ENCODE peak calls at places on chromosomes 6 and 20, in six cellular contexts. I, A, W, S, Y and V are unnamed samples.
A peak's percentile ranks its signal among the peaks of the same experiment; 100 is the strongest.

GRCh38 chr6:36177166-36177565 is 19.4 kb upstream of the BRPF3 start:
- DNase-seq in Y (no peak), W (no peak), A (no peak), I (no peak), S (no peak), V (no peak)

GRCh38 chr20:60960500-60960899 is 291.6 kb upstream of the CDH4 start:
- DNase-seq in I (no peak), W (no peak), Y (no peak), A (no peak), S (no peak), V (no peak)

GRCh38 chr20:16061394-16061793 is 511.9 kb downstream of the KIF16B start:
- DNase-seq in W (no peak), S (no peak), A (no peak), I (no peak), Y (no peak), V (no peak)

GRCh38 chr20:7540923-7541322 is 399.3 kb downstream of the HAO1 start:
- DNase-seq in S (no peak), I (no peak), A (no peak), Y (no peak), W (peak; percentile 28), V (no peak)

GRCh38 chr20:17807670-17808069 is 107.9 kb downstream of the BANF2 start:
- DNase-seq in I (no peak), Y (no peak), W (no peak), A (no peak), S (no peak), V (no peak)

GRCh38 chr6:129402244-129402643 is 307.7 kb downstream of the ARHGAP18 start:
- DNase-seq in I (no peak), W (peak; percentile 4), S (peak; percentile 24), Y (no peak), A (no peak), V (no peak)

GRCh38 chr6:136950436-136950835 is 28.3 kb downstream of the SLC35D3 start:
- DNase-seq in W (no peak), I (no peak), S (no peak), Y (no peak), A (no peak), V (no peak)

GRCh38 chr6:98094696-98095095 is 739.7 kb upstream of the POU3F2 start:
- DNase-seq in A (no peak), S (no peak), I (no peak), Y (no peak), W (no peak), V (no peak)

GRCh38 chr6:24425091-24425490 is 22.4 kb downstream of the MRS2 start:
- DNase-seq in A (no peak), W (no peak), S (no peak), I (no peak), Y (no peak), V (no peak)

GRCh38 chr6:43644940-43645612 is at the start of gene RSPH9:
- DNase-seq in Y (peak; percentile 64), I (peak; percentile 64), W (peak; percentile 66), A (peak; percentile 88), S (peak; percentile 85), V (peak; percentile 61)

GRCh38 chr20:34104059-34104458 is 8.0 kb downstream of the EIF2S2 start:
- DNase-seq in S (no peak), Y (no peak), A (no peak), I (no peak), W (no peak), V (no peak)

GRCh38 chr6:120005292-120005976 is 655.9 kb upstream of the MAN1A1 start:
- DNase-seq in W (no peak), I (no peak), S (no peak), A (no peak), Y (no peak), V (no peak)

GRCh38 chr6:36079596-36079995 is 50.7 kb upstream of the MAPK13 start:
- DNase-seq in A (no peak), W (no peak), I (no peak), Y (no peak), S (no peak), V (no peak)

GRCh38 chr6:8180327-8181161 is 78.2 kb upstream of the EEF1E1 start:
- DNase-seq in S (peak; percentile 60), I (no peak), Y (no peak), W (peak; percentile 64), A (peak; percentile 41), V (no peak)

GRCh38 chr6:53044071-53044470 is 21.1 kb upstream of the FBXO9 start:
- DNase-seq in I (no peak), A (peak; percentile 56), W (peak; percentile 54), Y (no peak), S (peak; percentile 51), V (no peak)

GRCh38 chr6:117739869-117740268 is 64.6 kb downstream of the NUS1 start:
- DNase-seq in Y (peak; percentile 18), A (no peak), I (no peak), W (no peak), S (no peak), V (no peak)

GRCh38 chr6:90643366-90643765 is 56.5 kb upstream of the MAP3K7 start:
- DNase-seq in I (no peak), S (no peak), W (no peak), A (no peak), Y (no peak), V (no peak)

GRCh38 chr6:153092082-153093013 is 38.7 kb downstream of the RGS17 start:
- DNase-seq in S (peak; percentile 96), W (peak; percentile 82), A (no peak), I (no peak), Y (no peak), V (no peak)

GRCh38 chr6:11381801-11382513 is 149.5 kb upstream of the NEDD9 start:
- DNase-seq in W (no peak), A (no peak), I (no peak), Y (no peak), S (no peak), V (no peak)

GRCh38 chr6:149974825-149975224 is 11.1 kb downstream of the ULBP1 start:
- DNase-seq in I (no peak), W (no peak), S (no peak), Y (no peak), A (no peak), V (no peak)

GRCh38 chr20:23093613-23094012 is 7.5 kb upstream of the CD93 start:
- DNase-seq in Y (no peak), A (no peak), W (no peak), I (no peak), S (no peak), V (no peak)

GRCh38 chr6:87197547-87197946 is 42.2 kb downstream of the ZNF292 start:
- DNase-seq in W (no peak), A (no peak), S (no peak), I (no peak), Y (no peak), V (no peak)

GRCh38 chr6:36387440-36388303 is at the start of gene ETV7:
- DNase-seq in Y (no peak), W (peak; percentile 21), S (peak; percentile 8), I (peak; percentile 53), A (peak; percentile 16), V (no peak)

GRCh38 chr20:59428441-59429205 is 128.2 kb downstream of the EDN3 start:
- DNase-seq in I (no peak), S (no peak), Y (peak; percentile 15), W (no peak), A (no peak), V (no peak)

GRCh38 chr20:64064145-64064698 is 1.2 kb downstream of the TCEA2 start:
- DNase-seq in W (no peak), Y (no peak), A (no peak), I (peak; percentile 58), S (peak; percentile 37), V (no peak)

DNA sequence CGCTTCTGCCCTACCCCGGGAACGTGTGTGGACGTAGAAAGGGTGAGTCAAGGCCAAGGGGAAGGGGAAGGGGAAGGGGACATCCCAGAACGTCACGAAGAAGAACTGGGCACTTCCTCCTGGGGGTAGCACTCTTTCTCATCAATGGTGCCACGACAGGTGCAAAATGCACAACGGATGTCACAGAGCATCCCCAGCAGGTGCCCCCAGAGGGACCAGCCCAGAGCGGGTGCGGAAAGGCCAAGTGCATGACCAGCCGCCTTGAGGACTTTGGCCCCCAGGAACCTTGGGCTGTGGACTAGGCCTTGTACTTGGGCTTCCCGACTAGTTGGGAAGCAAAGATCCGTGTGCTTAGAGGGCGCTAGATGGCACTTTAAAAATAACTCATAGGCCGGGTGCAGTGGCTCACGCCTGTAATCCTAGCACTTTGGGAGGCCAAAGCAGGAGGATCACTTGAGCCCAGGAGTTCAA is 12.1 kb upstream of the SRC start:
- DNase-seq in A (no peak), I (no peak), W (no peak), S (no peak), Y (no peak), V (no peak)
- TF ChIP-seq CTCF in A (no peak), I (no peak), W (no peak), S (no peak), Y (no peak), V (no peak)

GRCh38 chr6:110816677-110817076 is 1.4 kb upstream of the CDK19 start:
- DNase-seq in S (no peak), A (no peak), W (no peak), I (no peak), Y (no peak), V (no peak)

GRCh38 chr6:110826236-110827129 is 11.2 kb upstream of the CDK19 start:
- DNase-seq in S (peak; percentile 9), Y (no peak), I (no peak), W (no peak), A (no peak), V (no peak)

DNA sequence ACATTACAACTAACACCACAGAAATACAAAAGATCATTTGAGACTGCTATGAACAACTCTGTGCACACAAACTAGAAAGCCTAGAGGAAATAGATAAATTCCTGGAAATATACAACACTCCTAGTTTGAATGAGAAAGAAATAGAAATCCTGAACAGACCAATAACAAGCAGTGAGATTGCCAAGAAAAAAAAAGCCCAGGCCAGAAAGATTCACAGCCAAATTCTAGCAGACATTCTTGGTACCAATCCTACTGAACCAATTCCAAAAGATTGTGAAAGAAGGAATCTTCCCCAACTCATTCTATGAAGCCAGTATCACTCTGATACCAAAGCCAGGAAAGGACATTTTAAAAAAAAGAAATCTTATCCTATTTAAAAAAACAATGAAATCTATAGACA is 7.0 kb upstream of the CDK19 start:
- DNase-seq in Y (no peak), A (no peak), S (peak; percentile 50), W (peak; percentile 56), I (no peak), V (no peak)
- TF ChIP-seq CTCF in Y (no peak), A (no peak), S (no peak), W (no peak), I (no peak), V (no peak)

GRCh38 chr6:2938632-2939083 is 32.7 kb downstream of the SERPINB6 start:
- DNase-seq in W (peak; percentile 17), S (no peak), Y (peak; percentile 11), I (no peak), A (no peak), V (no peak)
- TF ChIP-seq CTCF in W (peak; percentile 17), S (no peak), Y (peak; percentile 33), I (no peak), A (peak; percentile 20), V (no peak)

GRCh38 chr6:159036673-159037072 is 8.1 kb downstream of the TAGAP start:
- DNase-seq in I (no peak), S (no peak), A (no peak), W (no peak), Y (no peak), V (no peak)

GRCh38 chr6:159038914-159039884 is 5.6 kb downstream of the TAGAP start:
- DNase-seq in Y (no peak), A (no peak), S (peak; percentile 13), W (no peak), I (no peak), V (no peak)

GRCh38 chr6:159035891-159036290 is 8.9 kb downstream of the TAGAP start:
- DNase-seq in A (no peak), I (no peak), S (no peak), W (no peak), Y (no peak), V (no peak)

GRCh38 chr6:159039885-159040258 is 4.9 kb downstream of the TAGAP start:
- DNase-seq in S (no peak), I (no peak), Y (no peak), A (no peak), W (no peak), V (no peak)

GRCh38 chr6:159037746-159038290 is 7.0 kb downstream of the TAGAP start:
- DNase-seq in A (no peak), W (no peak), Y (no peak), S (no peak), I (no peak), V (no peak)
- TF ChIP-seq CTCF in A (no peak), W (no peak), Y (no peak), S (no peak), I (no peak), V (no peak)